ENCODE peak calls at places on chromosome 16, in four cellular contexts. X is uterus, L is heart left ventricle, U is GM12878. P is an unnamed sample.

GRCh38 chr16:11302977-11303376 is 21.8 kb upstream of the PRM1 start:
- DNase-seq in X (no peak), L (peak), U (no peak), P (no peak)

GRCh38 chr16:81831722-81832126 is 52.6 kb downstream of the PLCG2 start:
- DNase-seq in X (no peak), L (peak), U (peak), P (no peak)

GRCh38 chr16:68379472-68380347 is 68.6 kb downstream of the SMPD3 start:
- DNase-seq in X (no peak), L (no peak), U (no peak), P (no peak)

GRCh38 chr16:19179890-19180490 is 11.9 kb downstream of the SYT17 start:
- DNase-seq in X (peak), L (peak), U (no peak), P (peak)

GRCh38 chr16:54654429-54654828 is 276.2 kb upstream of the IRX5 start:
- DNase-seq in X (no peak), L (no peak), U (no peak), P (no peak)

GRCh38 chr16:48479955-48480354 is 94.7 kb upstream of the SIAH1 start:
- DNase-seq in X (no peak), L (no peak), U (no peak), P (no peak)

GRCh38 chr16:87350681-87351319 is 32.8 kb downstream of the FBXO31 start:
- DNase-seq in X (no peak), L (no peak), U (no peak), P (no peak)

GRCh38 chr16:86363057-86363490 is 147.3 kb upstream of the FOXF1 start:
- DNase-seq in X (no peak), L (no peak), U (no peak), P (peak)

GRCh38 chr16:12548270-12548983 is 255.3 kb downstream of the CPPED1 start:
- DNase-seq in X (no peak), L (no peak), U (peak), P (no peak)

GRCh38 chr16:49564577-49565224 is 191.1 kb downstream of the C16orf78 start:
- DNase-seq in X (no peak), L (no peak), U (no peak), P (no peak)

GRCh38 chr16:66949472-66949871 is 11.6 kb upstream of the CES3 start:
- DNase-seq in X (no peak), L (no peak), U (no peak), P (no peak)
- TF ChIP-seq POLR2A in X (no peak), L (no peak), U (no peak), P (no peak)

DNA sequence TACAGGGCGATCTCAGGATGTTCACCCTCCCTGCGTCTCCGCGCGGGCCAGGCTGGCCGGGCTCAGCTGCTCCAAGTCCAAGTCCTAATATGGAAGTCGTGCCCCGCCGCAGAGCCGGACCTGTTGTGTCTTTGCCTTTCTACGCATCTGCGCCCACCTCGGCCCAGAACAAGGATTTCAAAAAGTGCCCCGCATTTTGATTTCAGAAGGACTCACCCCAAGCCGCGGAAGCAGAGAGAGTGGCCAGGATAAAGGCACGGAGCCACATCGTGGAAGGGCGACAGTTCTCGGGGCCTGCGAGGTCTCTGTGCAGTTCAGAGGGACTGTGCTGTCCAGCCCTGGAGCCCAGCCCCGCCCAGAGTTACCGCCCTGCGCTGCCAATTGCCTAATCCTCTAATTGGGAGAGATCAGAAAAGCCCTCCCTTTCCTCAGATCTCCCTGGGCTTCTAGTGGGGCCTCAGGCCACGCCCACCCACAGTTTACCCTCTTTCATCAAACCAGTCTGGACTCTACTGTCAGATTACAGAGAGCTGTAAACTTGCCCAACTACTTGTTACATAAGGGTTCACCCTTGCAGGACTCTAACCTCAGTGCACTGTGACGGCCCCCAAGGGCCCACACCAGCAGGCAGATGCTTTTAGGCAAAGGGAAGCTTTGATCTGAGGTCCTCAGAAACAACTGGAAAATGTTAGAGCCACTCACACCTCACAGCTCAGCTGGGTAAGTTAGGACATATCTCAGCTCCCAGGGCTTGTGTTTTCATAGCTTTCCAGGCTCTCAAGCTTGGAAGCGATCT is at the start of gene CES1:
- DNase-seq in X (peak), L (peak), U (no peak), P (no peak)
- TF ChIP-seq POLR2A in X (no peak), L (no peak), U (no peak), P (no peak)

GRCh38 chr16:24119807-24120206 is 136.3 kb upstream of the CACNG3 start:
- DNase-seq in X (no peak), L (no peak), U (no peak), P (no peak)

GRCh38 chr16:24117680-24118079 is 138.5 kb upstream of the CACNG3 start:
- DNase-seq in X (no peak), L (no peak), U (no peak), P (no peak)

GRCh38 chr16:24116989-24117388 is 139.1 kb upstream of the CACNG3 start:
- DNase-seq in X (no peak), L (no peak), U (no peak), P (no peak)

GRCh38 chr16:24116371-24116770 is 139.8 kb upstream of the CACNG3 start:
- DNase-seq in X (no peak), L (no peak), U (no peak), P (no peak)

DNA sequence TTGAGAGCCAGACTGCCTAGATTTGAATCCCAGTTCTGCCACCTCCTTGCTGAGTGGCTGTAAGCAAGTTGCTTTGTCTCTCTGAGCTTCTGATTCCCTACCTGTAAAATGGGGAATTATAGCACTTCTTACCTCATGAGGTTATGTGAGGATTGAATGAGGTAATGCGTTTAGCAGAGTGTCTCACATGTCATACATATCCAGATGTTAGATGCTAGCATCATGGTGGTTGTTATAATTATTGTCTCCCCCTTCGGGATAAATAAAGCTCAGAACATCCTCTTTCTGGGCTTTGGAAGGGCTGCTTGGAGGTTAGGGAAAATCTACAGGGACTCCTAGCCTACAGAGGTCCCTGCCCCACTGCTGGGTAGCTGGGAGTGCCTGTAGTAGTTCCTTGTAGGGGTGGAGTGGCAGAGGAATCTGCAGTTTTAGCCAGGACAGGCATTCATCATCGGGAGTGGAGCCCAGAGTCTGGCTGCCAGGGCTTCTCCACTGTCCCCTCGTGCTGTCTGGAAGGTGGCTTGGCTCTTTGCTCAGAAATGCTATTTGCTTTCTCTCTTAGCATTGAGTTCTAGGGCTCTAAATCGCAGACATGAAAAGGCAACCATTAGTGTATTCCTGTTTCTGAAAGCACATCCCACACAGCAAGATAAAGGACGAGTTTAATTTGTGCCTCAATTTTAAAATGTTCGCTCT is 137.9 kb upstream of the CACNG3 start:
- DNase-seq in X (no peak), L (peak), U (no peak), P (no peak)
- TF ChIP-seq POLR2A in X (no peak), L (no peak), U (no peak), P (no peak)

DNA sequence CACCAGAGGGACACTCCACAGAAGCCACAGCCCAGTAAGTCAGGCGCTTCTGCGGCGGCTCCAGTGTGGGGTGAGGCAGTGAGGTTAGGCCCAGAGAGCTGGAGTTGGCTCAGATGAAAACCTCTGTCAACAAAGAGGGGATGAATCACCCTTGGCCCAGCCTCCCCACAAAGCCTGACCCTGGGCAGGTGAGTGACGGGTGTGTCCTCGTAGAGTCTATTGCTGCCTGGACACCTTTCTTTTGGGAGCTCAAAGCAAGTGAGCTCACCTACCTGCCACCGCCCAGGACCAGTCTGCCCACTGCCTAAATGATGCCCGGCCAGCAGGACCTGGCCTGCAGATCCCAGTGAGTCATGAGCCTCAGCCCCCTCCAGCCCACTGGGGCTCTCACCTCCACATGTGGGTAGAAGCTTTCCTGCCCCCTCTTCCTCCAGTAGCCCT is 24.9 kb upstream of the DBNDD1 start:
- DNase-seq in X (no peak), L (no peak), U (no peak), P (no peak)
- TF ChIP-seq POLR2A in X (no peak), L (no peak), U (no peak), P (no peak)

DNA sequence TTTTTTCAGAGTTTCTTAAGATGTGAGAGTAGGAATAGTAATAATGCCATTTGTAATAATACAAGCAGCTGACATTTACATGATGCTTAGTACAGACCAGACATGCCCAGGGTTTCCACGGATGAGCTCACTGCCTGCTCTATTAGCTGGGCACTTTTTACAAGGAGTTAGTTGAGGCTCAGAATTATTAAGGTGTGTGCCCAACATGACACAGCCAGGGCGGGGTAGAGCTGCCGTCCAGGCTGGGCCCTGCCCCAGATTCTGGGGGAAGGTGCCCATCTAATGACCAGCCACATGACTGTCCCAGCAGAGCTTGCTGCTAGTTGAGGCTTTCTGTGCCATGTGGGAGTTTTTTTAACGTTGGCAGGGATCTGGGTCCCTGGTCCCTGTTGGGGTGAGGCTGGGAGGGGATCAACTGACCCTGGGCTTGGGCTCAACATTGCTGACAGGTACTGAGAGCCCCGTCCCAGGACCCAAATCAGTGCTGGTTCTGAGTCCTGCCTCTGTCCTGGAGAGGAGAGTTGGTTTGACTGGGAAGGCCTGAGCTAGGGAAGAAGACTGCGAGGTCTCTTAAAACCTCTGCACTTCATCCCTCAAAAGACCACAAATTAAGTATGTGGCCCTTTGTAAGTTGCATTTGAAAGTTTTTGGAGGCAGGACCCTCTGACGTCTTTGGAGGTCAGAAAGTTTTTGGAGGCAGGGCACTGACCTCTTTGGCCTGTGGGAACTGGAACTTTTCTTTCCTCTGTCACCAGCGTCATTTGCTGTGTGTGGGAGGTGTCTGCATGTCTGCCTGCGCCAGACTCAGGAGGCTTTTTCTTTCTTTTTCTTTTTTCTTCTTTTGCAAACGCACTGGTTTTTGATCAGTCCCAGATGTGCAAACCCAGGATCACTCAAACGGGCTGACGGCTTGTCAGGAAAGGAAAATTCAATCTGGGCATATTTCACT is 2.2 kb downstream of the CRISPLD2 start:
- DNase-seq in X (peak), L (peak), U (no peak), P (no peak)
- TF ChIP-seq POLR2A in X (peak), L (no peak), U (no peak), P (no peak)

GRCh38 chr16:50862818-50863672 is 121.2 kb downstream of the CYLD start:
- DNase-seq in X (no peak), L (no peak), U (no peak), P (no peak)
- TF ChIP-seq POLR2A in X (no peak), L (no peak), U (no peak), P (no peak)

GRCh38 chr16:2474877-2475412 is at the start of gene TBC1D24:
- DNase-seq in X (peak), L (peak), U (no peak), P (peak)
- TF ChIP-seq POLR2A in X (peak), L (no peak), U (peak), P (peak)

DNA sequence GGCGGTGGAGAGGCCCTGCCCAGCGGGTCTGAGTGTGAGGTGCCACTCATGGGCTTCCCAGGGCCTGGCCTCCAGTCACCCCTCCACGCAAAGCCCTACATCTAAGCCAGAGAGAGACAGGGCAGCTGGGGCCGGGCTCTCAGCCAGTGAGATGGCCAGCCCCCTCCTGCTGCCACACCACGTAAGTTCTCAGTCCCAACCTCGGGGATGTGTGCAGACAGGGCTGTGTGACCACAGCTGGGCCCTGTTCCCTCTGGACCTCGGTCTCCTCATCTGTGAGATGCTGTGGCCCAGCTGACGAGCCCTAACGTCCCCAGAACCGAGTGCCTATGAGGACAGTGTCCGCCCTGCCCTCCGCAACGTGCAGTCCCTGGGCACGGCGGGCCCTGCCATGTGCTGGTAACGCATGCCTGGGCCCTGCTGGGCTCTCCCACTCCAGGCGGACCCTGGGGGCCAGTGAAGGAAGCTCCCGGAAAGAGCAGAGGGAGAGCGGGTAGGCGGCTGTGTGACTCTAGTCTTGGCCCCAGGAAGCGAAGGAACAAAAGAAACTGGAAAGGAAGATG is 11.2 kb downstream of the VASN start:
- DNase-seq in X (no peak), L (peak), U (no peak), P (no peak)
- TF ChIP-seq POLR2A in X (no peak), L (no peak), U (no peak), P (no peak)

P was measured in H54.